ENCODE peak calls at places on chromosomes 11 and 22, in six cellular contexts. M, N, Z, V, B and U are unnamed samples.

GRCh38 chr22:46490538-46490937 is 46.9 kb downstream of the CELSR1 start:
- DNase-seq in M (no peak), V (no peak), B (no peak), Z (no peak), N (no peak), U (no peak)

GRCh38 chr11:38839076-38839475 is 2241.0 kb upstream of the RAG2 start:
- DNase-seq in V (no peak), B (no peak), N (no peak), Z (no peak), M (no peak), U (no peak)

GRCh38 chr11:26971961-26972360 is 22.0 kb upstream of the FIBIN start:
- DNase-seq in Z (peak; percentile 61), V (no peak), M (no peak), B (no peak), N (peak; percentile 67), U (no peak)

GRCh38 chr11:80107415-80107814 is 666.6 kb upstream of the TENM4 start:
- DNase-seq in M (no peak), Z (no peak), B (no peak), N (no peak), V (no peak), U (no peak)

GRCh38 chr11:22304337-22304961 is 33.7 kb upstream of the SLC17A6 start:
- DNase-seq in Z (peak; percentile 23), N (peak; percentile 57), M (no peak), V (peak; percentile 21), B (peak; percentile 69), U (peak; percentile 53)

GRCh38 chr11:38332046-38332445 is 1734.0 kb upstream of the RAG2 start:
- DNase-seq in V (no peak), Z (no peak), M (no peak), B (no peak), N (no peak), U (peak; percentile 20)

GRCh38 chr11:10566257-10566956 is 2.1 kb downstream of the LYVE1 start:
- DNase-seq in Z (no peak), B (peak; percentile 27), V (no peak), N (peak; percentile 19), M (no peak), U (no peak)

GRCh38 chr11:86773009-86773408 is 27.3 kb upstream of the PRSS23 start:
- DNase-seq in N (no peak), M (no peak), V (no peak), Z (no peak), B (no peak), U (no peak)

GRCh38 chr11:28674432-28675076 is 566.4 kb downstream of the METTL15 start:
- DNase-seq in M (no peak), Z (peak; percentile 67), B (peak; percentile 95), N (peak; percentile 83), V (no peak), U (peak; percentile 68)

GRCh38 chr22:47275479-47276218 is 513.2 kb downstream of the TBC1D22A start:
- DNase-seq in B (peak; percentile 27), Z (no peak), V (no peak), M (no peak), N (no peak), U (peak; percentile 21)

GRCh38 chr11:5043385-5043784 is 2.9 kb upstream of the OR52J3 start:
- DNase-seq in Z (peak; percentile 31), M (no peak), N (peak; percentile 48), V (no peak), B (peak; percentile 38), U (peak; percentile 48)

GRCh38 chr11:62005231-62005661 is 37.8 kb upstream of the FTH1 start:
- DNase-seq in N (peak; percentile 19), Z (no peak), V (no peak), M (no peak), B (peak; percentile 27), U (peak; percentile 36)

GRCh38 chr11:67022961-67023956 is at the start of gene SYT12:
- DNase-seq in N (peak; percentile 61), V (peak; percentile 35), Z (no peak), B (peak; percentile 56), M (no peak), U (peak; percentile 25)

GRCh38 chr11:67023957-67024353 is 1.0 kb downstream of the SYT12 start:
- DNase-seq in V (no peak), B (no peak), Z (no peak), M (no peak), N (no peak), U (no peak)

GRCh38 chr11:67020949-67021348 is 2.0 kb upstream of the SYT12 start:
- DNase-seq in N (no peak), B (no peak), M (no peak), V (no peak), Z (no peak), U (no peak)

GRCh38 chr11:67024410-67024809 is 1.5 kb downstream of the SYT12 start:
- DNase-seq in B (no peak), N (no peak), Z (no peak), M (no peak), V (no peak), U (no peak)

DNA sequence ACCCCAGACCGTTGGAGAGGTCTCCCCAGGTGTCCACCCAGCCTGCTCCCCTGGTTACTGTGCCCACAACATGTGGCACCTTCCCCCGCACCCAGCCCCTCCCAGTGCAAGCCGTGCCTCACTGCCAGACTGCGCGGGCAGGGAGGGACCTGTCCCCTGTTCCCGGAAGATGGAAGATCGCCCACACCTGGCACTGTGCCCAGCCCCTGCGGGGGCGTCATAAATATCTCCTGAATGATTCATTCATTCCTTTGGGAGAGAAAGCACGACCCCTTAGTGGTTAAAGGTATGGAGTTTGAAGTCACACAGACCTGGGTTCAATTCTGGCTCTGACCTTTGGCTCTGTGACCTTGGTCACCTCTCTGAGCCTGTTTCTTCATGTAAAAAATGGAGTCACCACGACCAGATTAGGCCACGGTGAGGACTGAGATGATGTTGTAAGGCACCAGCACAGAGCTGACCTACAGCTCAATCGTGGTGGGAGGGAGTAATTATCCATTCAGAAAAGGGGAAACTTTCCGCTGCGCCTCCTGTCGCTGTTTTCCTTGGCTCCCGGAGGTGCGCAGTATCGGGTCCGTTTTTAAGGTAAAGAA is 497 bp upstream of the SYT12 start:
- DNase-seq in Z (peak; percentile 52), N (peak; percentile 57), V (no peak), M (no peak), B (peak; percentile 20), U (peak; percentile 61)
- H3K4me3 ChIP-seq in Z (no peak overlapping the region), N (peak overlapping the region; percentile 64), V (peak overlapping the region; percentile 66), M (no peak overlapping the region), B (peak overlapping the region; percentile 63), U (peak overlapping the region; percentile 57)

DNA sequence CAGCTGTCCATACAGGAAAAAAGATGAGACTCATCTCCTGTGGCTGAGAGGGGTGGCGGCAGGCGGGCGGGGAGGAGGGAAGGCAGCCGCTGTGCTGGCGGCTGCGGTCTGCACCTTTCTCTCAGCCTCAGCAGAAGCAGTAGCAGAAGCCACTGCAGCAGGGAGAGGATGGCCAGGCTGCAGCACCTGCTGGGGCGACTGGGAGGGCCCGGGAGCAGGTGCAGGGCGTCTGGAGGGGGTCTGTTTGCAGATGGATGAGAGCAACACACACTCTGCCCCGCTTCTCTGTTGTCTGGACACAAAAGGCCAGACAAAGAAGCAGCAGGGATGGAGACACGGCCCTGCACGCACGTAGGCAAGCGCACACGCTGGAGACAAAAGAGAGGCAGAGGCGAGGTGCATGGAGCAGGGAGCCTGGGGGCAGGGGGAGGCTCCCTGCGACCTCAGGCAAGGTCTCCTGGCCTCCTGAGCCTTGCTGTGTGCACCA is 9.3 kb upstream of the MIAT start:
- DNase-seq in V (no peak), Z (no peak), B (no peak), M (no peak), N (no peak), U (no peak)
- H3K4me3 ChIP-seq in V (no peak overlapping the region), Z (no peak overlapping the region), B (no peak overlapping the region), M (no peak overlapping the region), N (no peak overlapping the region), U (no peak overlapping the region)

GRCh38 chr22:20062766-20063083 is 17.3 kb upstream of the DGCR8 start:
- DNase-seq in N (peak; percentile 41), M (no peak), Z (peak; percentile 55), B (no peak), V (no peak), U (peak; percentile 30)

GRCh38 chr22:20061481-20061861 is 18.6 kb upstream of the DGCR8 start:
- DNase-seq in V (no peak), M (no peak), B (no peak), N (peak; percentile 7), Z (peak; percentile 8), U (no peak)

GRCh38 chr22:20062043-20062765 is 17.8 kb upstream of the DGCR8 start:
- DNase-seq in B (no peak), N (no peak), Z (no peak), M (no peak), V (no peak), U (no peak)

GRCh38 chr22:20058989-20059770 is 20.9 kb upstream of the DGCR8 start:
- DNase-seq in V (no peak), Z (no peak), M (no peak), B (no peak), N (no peak), U (no peak)

GRCh38 chr22:20060700-20061480 is 19.2 kb upstream of the DGCR8 start:
- DNase-seq in M (no peak), B (no peak), V (no peak), N (no peak), Z (no peak), U (no peak)
- H3K4me3 ChIP-seq in M (no peak overlapping the region), B (no peak overlapping the region), V (no peak overlapping the region), N (no peak overlapping the region), Z (no peak overlapping the region), U (no peak overlapping the region)

GRCh38 chr22:38469306-38469781 is 1.4 kb downstream of the KDELR3 start:
- DNase-seq in Z (no peak), M (no peak), V (no peak), N (no peak), B (no peak), U (no peak)

GRCh38 chr22:38465673-38466490 is 2.0 kb upstream of the KDELR3 start:
- DNase-seq in B (no peak), N (peak; percentile 49), Z (no peak), V (no peak), M (no peak), U (no peak)

GRCh38 chr22:38468761-38469305 is 937 bp downstream of the KDELR3 start:
- DNase-seq in N (no peak), V (no peak), M (no peak), Z (no peak), B (no peak), U (no peak)

GRCh38 chr22:38467904-38468760 is at the start of gene KDELR3:
- DNase-seq in B (peak; percentile 93), V (peak; percentile 40), M (peak; percentile 73), Z (peak; percentile 71), N (peak; percentile 95), U (peak; percentile 67)

GRCh38 chr22:38467438-38467903 is 425 bp upstream of the KDELR3 start:
- DNase-seq in M (no peak), Z (no peak), N (no peak), B (no peak), V (no peak), U (no peak)
- H3K4me3 ChIP-seq in M (peak overlapping the region; percentile 67), Z (peak overlapping the region; percentile 95), N (peak overlapping the region; percentile 98), B (peak overlapping the region; percentile 93), V (peak overlapping the region; percentile 53), U (peak overlapping the region; percentile 95)

GRCh38 chr22:37696657-37697539 is at the start of gene TRIOBP:
- DNase-seq in M (peak; percentile 92), N (peak; percentile 98), Z (peak; percentile 91), V (peak; percentile 77), B (peak; percentile 98), U (peak; percentile 94)
- H3K4me3 ChIP-seq in M (no peak within 1 kb of the TSS), N (peak within 1 kb of the TSS; percentile 70), Z (peak within 1 kb of the TSS; percentile 22), V (no peak within 1 kb of the TSS), B (peak within 1 kb of the TSS; percentile 57), U (peak within 1 kb of the TSS; percentile 52)